ENCODE peak calls at places on chromosome 9, in five cellular contexts. One of them, this sample, is unnamed.

GRCh38 chr9:34454571-34455065 is 3.8 kb downstream of the FAM219A start:
- DNase-seq in HepG2: no peak
- DNase-seq in K562: peak
- DNase-seq in GM12878: no peak
- DNase-seq in GM23338: peak
- DNase-seq in this sample: peak

GRCh38 chr9:20988916-20989315 is 42.5 kb downstream of the HACD4 start:
- DNase-seq in HepG2: no peak
- DNase-seq in K562: no peak
- DNase-seq in GM12878: no peak
- DNase-seq in GM23338: no peak
- DNase-seq in this sample: no peak

GRCh38 chr9:16074962-16075361 is 522.1 kb downstream of the CCDC171 start:
- DNase-seq in HepG2: no peak
- DNase-seq in K562: no peak
- DNase-seq in GM12878: no peak
- DNase-seq in GM23338: no peak
- DNase-seq in this sample: no peak

GRCh38 chr9:38026021-38026809 is 42.8 kb downstream of the SHB start:
- DNase-seq in HepG2: peak
- DNase-seq in K562: peak
- DNase-seq in GM12878: no peak
- DNase-seq in GM23338: peak
- DNase-seq in this sample: peak

GRCh38 chr9:130633336-130634190 is 30.8 kb upstream of the PRDM12 start:
- DNase-seq in HepG2: no peak
- DNase-seq in K562: no peak
- DNase-seq in GM12878: no peak
- DNase-seq in GM23338: no peak
- DNase-seq in this sample: no peak

GRCh38 chr9:93307468-93308157 is 123.7 kb downstream of the WNK2 start:
- DNase-seq in HepG2: no peak
- DNase-seq in K562: no peak
- DNase-seq in GM12878: no peak
- DNase-seq in GM23338: no peak
- DNase-seq in this sample: no peak

GRCh38 chr9:134969401-134969800 is 51.7 kb upstream of the FCN1 start:
- DNase-seq in HepG2: no peak
- DNase-seq in K562: no peak
- DNase-seq in GM12878: no peak
- DNase-seq in GM23338: no peak
- DNase-seq in this sample: no peak

GRCh38 chr9:135336722-135337490 is 142.7 kb upstream of the PPP1R26 start:
- DNase-seq in HepG2: no peak
- DNase-seq in K562: no peak
- DNase-seq in GM12878: no peak
- DNase-seq in GM23338: no peak
- DNase-seq in this sample: no peak

GRCh38 chr9:11402621-11403020 is 789.8 kb upstream of the PTPRD start:
- DNase-seq in HepG2: no peak
- DNase-seq in K562: no peak
- DNase-seq in GM12878: no peak
- DNase-seq in GM23338: no peak
- DNase-seq in this sample: no peak

GRCh38 chr9:38046669-38047300 is 22.2 kb downstream of the SHB start:
- DNase-seq in HepG2: peak
- DNase-seq in K562: no peak
- DNase-seq in GM12878: no peak
- DNase-seq in GM23338: peak
- DNase-seq in this sample: no peak

GRCh38 chr9:5879419-5880181 is 11.1 kb upstream of the MLANA start:
- DNase-seq in HepG2: peak
- DNase-seq in K562: peak
- DNase-seq in GM12878: no peak
- DNase-seq in GM23338: peak
- DNase-seq in this sample: peak

GRCh38 chr9:7121664-7122063 is 363.9 kb downstream of the KDM4C start:
- DNase-seq in HepG2: no peak
- DNase-seq in K562: no peak
- DNase-seq in GM12878: no peak
- DNase-seq in GM23338: no peak
- DNase-seq in this sample: no peak

GRCh38 chr9:33025572-33026347 is 687 bp downstream of the DNAJA1 start:
- DNase-seq in HepG2: peak
- DNase-seq in K562: peak
- DNase-seq in GM12878: no peak
- DNase-seq in GM23338: peak
- DNase-seq in this sample: no peak

GRCh38 chr9:32877103-32877502 is 93.8 kb downstream of the TMEM215 start:
- DNase-seq in HepG2: no peak
- DNase-seq in K562: no peak
- DNase-seq in GM12878: no peak
- DNase-seq in GM23338: no peak
- DNase-seq in this sample: no peak

GRCh38 chr9:101848485-101848919 is 110.1 kb upstream of the GRIN3A start:
- DNase-seq in HepG2: no peak
- DNase-seq in K562: no peak
- DNase-seq in GM12878: no peak
- DNase-seq in GM23338: no peak
- DNase-seq in this sample: no peak

GRCh38 chr9:74007833-74008232 is 489.3 kb upstream of the RORB start:
- DNase-seq in HepG2: no peak
- DNase-seq in K562: no peak
- DNase-seq in GM12878: no peak
- DNase-seq in GM23338: no peak
- DNase-seq in this sample: no peak

GRCh38 chr9:114805670-114806551 is at the start of gene TNFSF15:
- DNase-seq in HepG2: peak
- DNase-seq in K562: no peak
- DNase-seq in GM12878: peak
- DNase-seq in GM23338: peak
- DNase-seq in this sample: no peak

GRCh38 chr9:99870126-99870525 is 36.3 kb upstream of the STX17 start:
- DNase-seq in HepG2: no peak
- DNase-seq in K562: no peak
- DNase-seq in GM12878: no peak
- DNase-seq in GM23338: no peak
- DNase-seq in this sample: no peak

GRCh38 chr9:30349526-30350513 is 2034.6 kb upstream of the ACO1 start:
- DNase-seq in HepG2: no peak
- DNase-seq in K562: no peak
- DNase-seq in GM12878: no peak
- DNase-seq in GM23338: no peak
- DNase-seq in this sample: peak

GRCh38 chr9:77475641-77476473 is 172.3 kb downstream of the GNA14 start:
- DNase-seq in HepG2: no peak
- DNase-seq in K562: no peak
- DNase-seq in GM12878: no peak
- DNase-seq in GM23338: peak
- DNase-seq in this sample: no peak

GRCh38 chr9:97924386-97924785 is 2.1 kb upstream of the TRMO start:
- DNase-seq in HepG2: no peak
- DNase-seq in K562: no peak
- DNase-seq in GM12878: no peak
- DNase-seq in GM23338: no peak
- DNase-seq in this sample: no peak

GRCh38 chr9:38622083-38622674 is 1.8 kb upstream of the ANKRD18A start:
- DNase-seq in HepG2: peak
- DNase-seq in K562: no peak
- DNase-seq in GM12878: no peak
- DNase-seq in GM23338: peak
- DNase-seq in this sample: peak

GRCh38 chr9:101226803-101227202 is 158.0 kb downstream of the BAAT start:
- DNase-seq in HepG2: peak
- DNase-seq in K562: no peak
- DNase-seq in GM12878: no peak
- DNase-seq in GM23338: peak
- DNase-seq in this sample: no peak

GRCh38 chr9:112601646-112602045 is 115.0 kb downstream of the KIAA1958 start:
- DNase-seq in HepG2: no peak
- DNase-seq in K562: no peak
- DNase-seq in GM12878: no peak
- DNase-seq in GM23338: no peak
- DNase-seq in this sample: peak

GRCh38 chr9:123434619-123435240 is 78.7 kb downstream of the CRB2 start:
- DNase-seq in HepG2: peak
- DNase-seq in K562: peak
- DNase-seq in GM12878: no peak
- DNase-seq in GM23338: peak
- DNase-seq in this sample: peak

GRCh38 chr9:104073770-104074133 is 20.4 kb upstream of the SMC2 start:
- DNase-seq in HepG2: no peak
- DNase-seq in K562: no peak
- DNase-seq in GM12878: no peak
- DNase-seq in GM23338: no peak
- DNase-seq in this sample: no peak

GRCh38 chr9:123927625-123928308 is 2.2 kb downstream of the DENND1A start:
- DNase-seq in HepG2: no peak
- DNase-seq in K562: no peak
- DNase-seq in GM12878: peak
- DNase-seq in GM23338: no peak
- DNase-seq in this sample: no peak

GRCh38 chr9:134644715-134645606 is 3.4 kb downstream of the COL5A1 start:
- DNase-seq in HepG2: no peak
- DNase-seq in K562: peak
- DNase-seq in GM12878: no peak
- DNase-seq in GM23338: no peak
- DNase-seq in this sample: peak

GRCh38 chr9:137029058-137029922 is 1.3 kb upstream of the ABCA2 start:
- DNase-seq in HepG2: peak
- DNase-seq in K562: peak
- DNase-seq in GM12878: no peak
- DNase-seq in GM23338: peak
- DNase-seq in this sample: peak

GRCh38 chr9:135060461-135061116 is 26.9 kb upstream of the OLFM1 start:
- DNase-seq in HepG2: no peak
- DNase-seq in K562: no peak
- DNase-seq in GM12878: no peak
- DNase-seq in GM23338: no peak
- DNase-seq in this sample: no peak

GRCh38 chr9:86535406-86535915 is 181.3 kb upstream of the TUT7 start:
- DNase-seq in HepG2: no peak
- DNase-seq in K562: no peak
- DNase-seq in GM12878: no peak
- DNase-seq in GM23338: no peak
- DNase-seq in this sample: no peak

GRCh38 chr9:113674436-113674835 is 201.7 kb upstream of the ZNF618 start:
- DNase-seq in HepG2: no peak
- DNase-seq in K562: no peak
- DNase-seq in GM12878: no peak
- DNase-seq in GM23338: no peak
- DNase-seq in this sample: no peak

GRCh38 chr9:133892193-133892920 is 99.8 kb downstream of the VAV2 start:
- DNase-seq in HepG2: peak
- DNase-seq in K562: no peak
- DNase-seq in GM12878: no peak
- DNase-seq in GM23338: no peak
- DNase-seq in this sample: no peak

GRCh38 chr9:18662320-18662719 is 188.4 kb downstream of the ADAMTSL1 start:
- DNase-seq in HepG2: no peak
- DNase-seq in K562: no peak
- DNase-seq in GM12878: no peak
- DNase-seq in GM23338: no peak
- DNase-seq in this sample: no peak
- TF ChIP-seq JUNB in HepG2: no peak
- TF ChIP-seq JUNB in K562: no peak
- TF ChIP-seq JUNB in GM12878: no peak
- TF ChIP-seq JUNB in GM23338: no peak
- TF ChIP-seq JUNB in this sample: no peak

GRCh38 chr9:28007097-28007817 is 434.0 kb upstream of the C9orf72 start:
- DNase-seq in HepG2: no peak
- DNase-seq in K562: no peak
- DNase-seq in GM12878: no peak
- DNase-seq in GM23338: peak
- DNase-seq in this sample: no peak

GRCh38 chr9:28004900-28005299 is 431.6 kb upstream of the C9orf72 start:
- DNase-seq in HepG2: no peak
- DNase-seq in K562: no peak
- DNase-seq in GM12878: no peak
- DNase-seq in GM23338: no peak
- DNase-seq in this sample: no peak

GRCh38 chr9:28001096-28001495 is 427.8 kb upstream of the C9orf72 start:
- DNase-seq in HepG2: no peak
- DNase-seq in K562: no peak
- DNase-seq in GM12878: no peak
- DNase-seq in GM23338: peak
- DNase-seq in this sample: no peak

DNA sequence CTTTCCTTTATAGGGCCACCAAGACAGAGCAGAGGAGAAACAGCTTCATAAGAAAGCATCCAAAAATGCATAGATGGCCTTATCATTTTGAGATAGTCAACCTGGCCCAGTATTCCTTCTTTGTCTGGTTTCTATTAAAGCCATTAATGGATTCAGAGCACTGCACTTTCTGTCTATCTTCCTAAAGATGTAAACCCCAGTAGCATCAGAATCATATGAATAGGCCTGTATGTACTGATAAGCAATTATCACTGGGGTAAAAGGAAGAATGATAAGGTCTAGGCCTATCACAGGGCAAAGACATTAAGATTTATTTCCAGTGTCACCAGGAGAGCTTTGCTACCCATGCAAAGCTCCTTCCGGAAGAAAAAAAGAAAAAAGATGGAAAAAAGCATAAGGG is 432.5 kb upstream of the C9orf72 start:
- DNase-seq in HepG2: no peak
- DNase-seq in K562: no peak
- DNase-seq in GM12878: no peak
- DNase-seq in GM23338: no peak
- DNase-seq in this sample: no peak
- TF ChIP-seq JUNB in HepG2: no peak
- TF ChIP-seq JUNB in K562: no peak
- TF ChIP-seq JUNB in GM12878: no peak
- TF ChIP-seq JUNB in GM23338: no peak
- TF ChIP-seq JUNB in this sample: no peak

GRCh38 chr9:120310035-120310434 is 269.9 kb downstream of the CDK5RAP2 start:
- DNase-seq in HepG2: no peak
- DNase-seq in K562: no peak
- DNase-seq in GM12878: no peak
- DNase-seq in GM23338: no peak
- DNase-seq in this sample: no peak
- TF ChIP-seq JUNB in HepG2: no peak
- TF ChIP-seq JUNB in K562: no peak
- TF ChIP-seq JUNB in GM12878: no peak
- TF ChIP-seq JUNB in GM23338: no peak
- TF ChIP-seq JUNB in this sample: no peak

DNA sequence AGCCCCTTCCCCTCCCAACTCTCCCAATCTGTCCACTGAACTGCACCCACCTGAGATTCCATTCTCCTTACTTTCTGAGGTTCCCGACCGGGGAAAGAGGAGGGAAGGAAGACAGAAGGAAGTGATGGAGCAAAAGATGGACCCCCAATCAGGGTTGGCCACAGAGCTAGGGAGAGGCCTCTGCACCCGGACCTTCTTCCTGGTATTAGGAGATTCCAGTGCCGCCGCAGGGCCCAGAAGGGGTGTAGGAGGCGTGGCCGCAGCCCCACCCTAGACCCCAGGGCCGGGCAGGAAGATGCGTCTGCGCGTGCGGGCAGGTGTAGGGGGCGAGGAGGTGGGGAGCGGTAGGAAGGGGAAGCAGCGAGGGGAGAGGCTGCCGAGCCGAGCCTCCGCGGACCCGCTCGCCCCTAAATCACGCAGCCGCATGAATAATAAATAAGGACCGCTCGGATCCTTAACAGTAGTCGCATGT is 104.2 kb upstream of the MVB12B start:
- DNase-seq in HepG2: no peak
- DNase-seq in K562: no peak
- DNase-seq in GM12878: no peak
- DNase-seq in GM23338: peak
- DNase-seq in this sample: no peak
- TF ChIP-seq JUNB in HepG2: no peak
- TF ChIP-seq JUNB in K562: no peak
- TF ChIP-seq JUNB in GM12878: no peak
- TF ChIP-seq JUNB in GM23338: no peak
- TF ChIP-seq JUNB in this sample: no peak

This sample was measured in A549.